ENCODE peak calls at places on chromosomes 16 and 17, in eight cellular contexts. K is stimulated activated CD4-positive, alpha-beta T cell treated with anti-CD3 and anti-CD28 coated beads, Interleukin-1b, Interleukin-23, amount 100 ng/mL, for 1 hour; C is HTR-8/SVneo; M is NCI-H1048; B is fibroblast of pulmonary artery; U is GM10248; O is EL; X is activated CD4-positive, alpha-beta T cell treated with anti-CD3 and anti-CD28 coated beads, Interleukin-2, amount 50 U/mL, for 1 hour. Q is an unnamed sample.

GRCh38 chr16:73176577-73177013 is 128.7 kb upstream of the ZFHX3 start:
- DNase-seq in C (peak), O (peak), U (no peak), B (peak), K (no peak), M (no peak), X (no peak), Q (peak)

GRCh38 chr17:63783522-63783921 is 9.6 kb downstream of the DDX42 start:
- DNase-seq in X (no peak), M (no peak), K (no peak), C (no peak), U (no peak), O (no peak), B (no peak), Q (no peak)

GRCh38 chr16:14097182-14097951 is 26.2 kb downstream of the MRTFB start:
- DNase-seq in X (no peak), K (no peak), B (no peak), C (no peak), U (no peak), M (peak), O (no peak), Q (no peak)

GRCh38 chr17:9038380-9038779 is 17.1 kb downstream of the NTN1 start:
- DNase-seq in K (no peak), M (no peak), C (no peak), U (no peak), B (no peak), X (no peak), O (no peak), Q (no peak)

GRCh38 chr16:68309798-68310197 is 948 bp downstream of the SLC7A6OS start:
- DNase-seq in U (no peak), O (no peak), X (no peak), K (no peak), B (no peak), M (no peak), C (no peak), Q (no peak)

GRCh38 chr17:73182616-73183310 is 10.1 kb upstream of the COG1 start:
- DNase-seq in C (no peak), X (no peak), K (no peak), O (no peak), U (no peak), B (no peak), M (no peak), Q (no peak)

GRCh38 chr16:86091976-86092375 is 193.0 kb downstream of the IRF8 start:
- DNase-seq in O (no peak), K (no peak), U (no peak), C (no peak), M (no peak), X (no peak), B (no peak), Q (no peak)

GRCh38 chr17:28552201-28552999 is at the start of gene UNC119:
- DNase-seq in U (peak), K (peak), C (peak), M (peak), B (peak), O (peak), X (peak), Q (peak)

GRCh38 chr16:54398986-54399385 is 112.4 kb upstream of the IRX3 start:
- DNase-seq in K (no peak), M (no peak), U (no peak), X (no peak), C (no peak), B (no peak), O (peak), Q (peak)

GRCh38 chr16:12801511-12802042 is 2.1 kb downstream of the CPPED1 start:
- DNase-seq in M (no peak), K (no peak), O (peak), C (no peak), X (no peak), B (peak), U (peak), Q (peak)

GRCh38 chr17:48416971-48417370 is 13.0 kb downstream of the SKAP1 start:
- DNase-seq in K (no peak), M (no peak), X (no peak), U (no peak), C (no peak), O (no peak), B (no peak), Q (no peak)

GRCh38 chr16:11406177-11406560 is 60.9 kb downstream of the RMI2 start:
- DNase-seq in K (no peak), B (no peak), U (no peak), C (no peak), M (no peak), X (no peak), O (no peak), Q (no peak)

GRCh38 chr17:33052856-33053255 is 61.2 kb downstream of the SPACA3 start:
- DNase-seq in C (no peak), X (no peak), K (no peak), U (no peak), B (no peak), M (no peak), O (peak), Q (no peak)